ENCODE peak calls at places on chromosomes 6 and 20, in six cellular contexts. One of them, this sample, is unnamed.

GRCh38 chr20:10447028-10447427 is 11.9 kb downstream of the SLX4IP start:
- DNase-seq in stimulated activated CD4-positive, alpha-beta T cell treated with anti-CD3 and anti-CD28 coated beads, Interleukin-4, amount 100 ng/mL, for 24 hours: peak
- DNase-seq in CD8-positive, alpha-beta memory T cell: peak
- DNase-seq in HTR-8/SVneo: peak
- DNase-seq in lower leg skin: no peak
- DNase-seq in small intestine: peak
- DNase-seq in this sample: peak

GRCh38 chr6:14046476-14047068 is 71.0 kb upstream of the CD83 start:
- DNase-seq in HTR-8/SVneo: peak
- DNase-seq in CD8-positive, alpha-beta memory T cell: peak
- DNase-seq in stimulated activated CD4-positive, alpha-beta T cell treated with anti-CD3 and anti-CD28 coated beads, Interleukin-4, amount 100 ng/mL, for 24 hours: peak
- DNase-seq in lower leg skin: peak
- DNase-seq in small intestine: peak
- DNase-seq in this sample: peak

GRCh38 chr6:144104898-144105487 is 9.6 kb upstream of the SF3B5 start:
- DNase-seq in CD8-positive, alpha-beta memory T cell: peak
- DNase-seq in lower leg skin: peak
- DNase-seq in stimulated activated CD4-positive, alpha-beta T cell treated with anti-CD3 and anti-CD28 coated beads, Interleukin-4, amount 100 ng/mL, for 24 hours: peak
- DNase-seq in HTR-8/SVneo: peak
- DNase-seq in small intestine: peak
- DNase-seq in this sample: peak

GRCh38 chr6:166860392-166860791 is 96.0 kb downstream of the RNASET2 start:
- DNase-seq in HTR-8/SVneo: no peak
- DNase-seq in small intestine: no peak
- DNase-seq in lower leg skin: no peak
- DNase-seq in CD8-positive, alpha-beta memory T cell: no peak
- DNase-seq in stimulated activated CD4-positive, alpha-beta T cell treated with anti-CD3 and anti-CD28 coated beads, Interleukin-4, amount 100 ng/mL, for 24 hours: no peak
- DNase-seq in this sample: no peak

GRCh38 chr6:127900935-127901334 is at the start of gene THEMIS:
- DNase-seq in stimulated activated CD4-positive, alpha-beta T cell treated with anti-CD3 and anti-CD28 coated beads, Interleukin-4, amount 100 ng/mL, for 24 hours: peak
- DNase-seq in lower leg skin: no peak
- DNase-seq in CD8-positive, alpha-beta memory T cell: peak
- DNase-seq in HTR-8/SVneo: no peak
- DNase-seq in small intestine: peak
- DNase-seq in this sample: no peak

GRCh38 chr6:169723200-169723909 is 945 bp downstream of the PHF10 start:
- DNase-seq in lower leg skin: peak
- DNase-seq in CD8-positive, alpha-beta memory T cell: peak
- DNase-seq in stimulated activated CD4-positive, alpha-beta T cell treated with anti-CD3 and anti-CD28 coated beads, Interleukin-4, amount 100 ng/mL, for 24 hours: peak
- DNase-seq in small intestine: peak
- DNase-seq in HTR-8/SVneo: peak
- DNase-seq in this sample: peak

GRCh38 chr6:169933251-169933821 is 181.9 kb downstream of the ERMARD start:
- DNase-seq in lower leg skin: no peak
- DNase-seq in small intestine: no peak
- DNase-seq in CD8-positive, alpha-beta memory T cell: no peak
- DNase-seq in HTR-8/SVneo: no peak
- DNase-seq in stimulated activated CD4-positive, alpha-beta T cell treated with anti-CD3 and anti-CD28 coated beads, Interleukin-4, amount 100 ng/mL, for 24 hours: no peak
- DNase-seq in this sample: peak

GRCh38 chr6:86856937-86857563 is 80.3 kb upstream of the HTR1E start:
- DNase-seq in CD8-positive, alpha-beta memory T cell: no peak
- DNase-seq in HTR-8/SVneo: peak
- DNase-seq in small intestine: peak
- DNase-seq in stimulated activated CD4-positive, alpha-beta T cell treated with anti-CD3 and anti-CD28 coated beads, Interleukin-4, amount 100 ng/mL, for 24 hours: peak
- DNase-seq in lower leg skin: no peak
- DNase-seq in this sample: peak

GRCh38 chr6:11161031-11161966 is 49.8 kb upstream of the ERVFRD-1 start:
- DNase-seq in lower leg skin: no peak
- DNase-seq in small intestine: no peak
- DNase-seq in stimulated activated CD4-positive, alpha-beta T cell treated with anti-CD3 and anti-CD28 coated beads, Interleukin-4, amount 100 ng/mL, for 24 hours: no peak
- DNase-seq in CD8-positive, alpha-beta memory T cell: no peak
- DNase-seq in HTR-8/SVneo: no peak
- DNase-seq in this sample: no peak

GRCh38 chr20:1844723-1845523 is 50.3 kb upstream of the SIRPA start:
- DNase-seq in HTR-8/SVneo: no peak
- DNase-seq in lower leg skin: peak
- DNase-seq in stimulated activated CD4-positive, alpha-beta T cell treated with anti-CD3 and anti-CD28 coated beads, Interleukin-4, amount 100 ng/mL, for 24 hours: peak
- DNase-seq in small intestine: no peak
- DNase-seq in CD8-positive, alpha-beta memory T cell: no peak
- DNase-seq in this sample: peak

GRCh38 chr6:11271637-11272036 is 39.2 kb upstream of the NEDD9 start:
- DNase-seq in small intestine: no peak
- DNase-seq in stimulated activated CD4-positive, alpha-beta T cell treated with anti-CD3 and anti-CD28 coated beads, Interleukin-4, amount 100 ng/mL, for 24 hours: no peak
- DNase-seq in HTR-8/SVneo: no peak
- DNase-seq in CD8-positive, alpha-beta memory T cell: no peak
- DNase-seq in lower leg skin: no peak
- DNase-seq in this sample: no peak

GRCh38 chr6:138806889-138807288 is 11.0 kb downstream of the ECT2L start:
- DNase-seq in stimulated activated CD4-positive, alpha-beta T cell treated with anti-CD3 and anti-CD28 coated beads, Interleukin-4, amount 100 ng/mL, for 24 hours: no peak
- DNase-seq in small intestine: no peak
- DNase-seq in HTR-8/SVneo: no peak
- DNase-seq in lower leg skin: no peak
- DNase-seq in CD8-positive, alpha-beta memory T cell: no peak
- DNase-seq in this sample: no peak

GRCh38 chr6:56230976-56231566 is 16.3 kb downstream of the COL21A1 start:
- DNase-seq in stimulated activated CD4-positive, alpha-beta T cell treated with anti-CD3 and anti-CD28 coated beads, Interleukin-4, amount 100 ng/mL, for 24 hours: no peak
- DNase-seq in HTR-8/SVneo: no peak
- DNase-seq in lower leg skin: no peak
- DNase-seq in CD8-positive, alpha-beta memory T cell: no peak
- DNase-seq in small intestine: no peak
- DNase-seq in this sample: no peak

GRCh38 chr6:77298298-77298697 is 165.0 kb downstream of the HTR1B start:
- DNase-seq in lower leg skin: no peak
- DNase-seq in HTR-8/SVneo: no peak
- DNase-seq in CD8-positive, alpha-beta memory T cell: no peak
- DNase-seq in small intestine: no peak
- DNase-seq in stimulated activated CD4-positive, alpha-beta T cell treated with anti-CD3 and anti-CD28 coated beads, Interleukin-4, amount 100 ng/mL, for 24 hours: no peak
- DNase-seq in this sample: no peak

GRCh38 chr6:158717341-158718328 is 67.8 kb downstream of the SYTL3 start:
- DNase-seq in HTR-8/SVneo: no peak
- DNase-seq in lower leg skin: no peak
- DNase-seq in CD8-positive, alpha-beta memory T cell: peak
- DNase-seq in small intestine: no peak
- DNase-seq in stimulated activated CD4-positive, alpha-beta T cell treated with anti-CD3 and anti-CD28 coated beads, Interleukin-4, amount 100 ng/mL, for 24 hours: no peak
- DNase-seq in this sample: no peak

GRCh38 chr6:85114583-85114939 is 335.3 kb upstream of the NT5E start:
- DNase-seq in lower leg skin: no peak
- DNase-seq in stimulated activated CD4-positive, alpha-beta T cell treated with anti-CD3 and anti-CD28 coated beads, Interleukin-4, amount 100 ng/mL, for 24 hours: no peak
- DNase-seq in small intestine: no peak
- DNase-seq in HTR-8/SVneo: no peak
- DNase-seq in CD8-positive, alpha-beta memory T cell: no peak
- DNase-seq in this sample: no peak

GRCh38 chr6:2848851-2849250 is 7.2 kb upstream of the SERPINB1 start:
- DNase-seq in CD8-positive, alpha-beta memory T cell: peak
- DNase-seq in lower leg skin: no peak
- DNase-seq in HTR-8/SVneo: no peak
- DNase-seq in stimulated activated CD4-positive, alpha-beta T cell treated with anti-CD3 and anti-CD28 coated beads, Interleukin-4, amount 100 ng/mL, for 24 hours: peak
- DNase-seq in small intestine: peak
- DNase-seq in this sample: peak

This sample was measured in colonic mucosa.